ENCODE peak calls at places on chromosomes 5 and 9, in five cellular contexts. L, N, I, F and P are unnamed samples.

GRCh38 chr9:4035809-4036208 is 264.1 kb downstream of the GLIS3 start:
- DNase-seq in L (no peak), N (no peak), I (no peak), F (no peak), P (no peak)

GRCh38 chr5:141875795-141876627 is 2.2 kb downstream of the PCDH1 start:
- DNase-seq in L (no peak), N (no peak), I (no peak), F (no peak), P (no peak)

GRCh38 chr9:111851536-111851935 is 45.1 kb upstream of the UGCG start:
- DNase-seq in L (peak; percentile 32), N (peak; percentile 56), I (no peak), F (peak; percentile 45), P (no peak)

GRCh38 chr5:83097582-83098265 is 20.4 kb downstream of the XRCC4 start:
- DNase-seq in L (no peak), N (peak; percentile 36), I (no peak), F (peak; percentile 71), P (no peak)

GRCh38 chr5:93829346-93829745 is 87.9 kb upstream of the POU5F2 start:
- DNase-seq in L (no peak), N (no peak), I (no peak), F (peak; percentile 13), P (no peak)

GRCh38 chr5:76365558-76365957 is 37.5 kb upstream of the IQGAP2 start:
- DNase-seq in L (no peak), N (no peak), I (no peak), F (no peak), P (no peak)

GRCh38 chr9:112333639-112334318 is 360 bp upstream of the PTBP3 start:
- DNase-seq in L (peak; percentile 92), N (peak; percentile 94), I (peak; percentile 74), F (peak; percentile 94), P (peak; percentile 94)

GRCh38 chr5:28328691-28329090 is 1290.3 kb upstream of the CDH9 start:
- DNase-seq in L (no peak), N (no peak), I (no peak), F (no peak), P (no peak)

GRCh38 chr5:175246242-175246891 is 197.6 kb downstream of the DRD1 start:
- DNase-seq in L (no peak), N (peak; percentile 97), I (no peak), F (peak; percentile 93), P (no peak)

GRCh38 chr5:149240354-149240998 is 31.2 kb upstream of the AFAP1L1 start:
- DNase-seq in L (no peak), N (no peak), I (no peak), F (no peak), P (no peak)

GRCh38 chr5:169538935-169539334 is 44.6 kb upstream of the SPDL1 start:
- DNase-seq in L (no peak), N (no peak), I (no peak), F (no peak), P (no peak)